ENCODE peak calls at places on chromosome 14, in six cellular contexts. E is body of pancreas, G is tibial artery, B is BJ, W is transverse colon, U is adrenal gland. K is an unnamed sample.

GRCh38 chr14:71322660-71323250 is 415.5 kb downstream of the PCNX1 start:
- DNase-seq in W (no peak), B (no peak), G (no peak), E (no peak), U (no peak), K (peak; percentile 87)

GRCh38 chr14:105067140-105067968 is 2.1 kb upstream of the GPR132 start:
- DNase-seq in E (no peak), G (no peak), B (no peak), W (no peak), U (no peak), K (peak; percentile 42)

GRCh38 chr14:68506645-68507405 is 286.0 kb downstream of the ZFP36L1 start:
- DNase-seq in U (no peak), W (no peak), B (no peak), G (no peak), E (peak; percentile 28), K (no peak)

GRCh38 chr14:65922166-65922565 is 509.6 kb downstream of the FUT8 start:
- DNase-seq in B (no peak), E (no peak), U (no peak), G (no peak), W (no peak), K (no peak)

GRCh38 chr14:53019391-53019790 is 68.5 kb upstream of the FERMT2 start:
- DNase-seq in B (no peak), W (no peak), U (no peak), G (no peak), E (no peak), K (peak; percentile 26)

GRCh38 chr14:100320157-100320856 is 2.8 kb upstream of the SLC25A47 start:
- DNase-seq in G (no peak), B (no peak), U (no peak), E (no peak), W (no peak), K (no peak)

GRCh38 chr14:103258211-103258610 is 75.8 kb upstream of the EIF5 start:
- DNase-seq in E (no peak), G (no peak), W (no peak), B (no peak), U (peak; percentile 13), K (no peak)

GRCh38 chr14:61505815-61506809 is 184.7 kb downstream of the PRKCH start:
- DNase-seq in E (no peak), B (no peak), G (no peak), U (no peak), W (no peak), K (no peak)

GRCh38 chr14:104243200-104243599 is 104.8 kb downstream of the KIF26A start:
- DNase-seq in G (no peak), W (no peak), U (peak; percentile 15), B (no peak), E (no peak), K (no peak)

GRCh38 chr14:22836301-22837058 is at the start of gene MMP14:
- DNase-seq in U (peak; percentile 72), G (peak; percentile 93), B (peak; percentile 81), E (peak; percentile 73), W (peak; percentile 79), K (peak; percentile 94)

GRCh38 chr14:67241416-67242362 is at the start of gene PALS1:
- DNase-seq in E (peak; percentile 66), W (no peak), B (peak; percentile 39), G (peak; percentile 32), U (peak; percentile 67), K (peak; percentile 91)

GRCh38 chr14:25150401-25150800 is 100.5 kb upstream of the STXBP6 start:
- DNase-seq in E (no peak), W (no peak), U (no peak), B (no peak), G (no peak), K (peak; percentile 53)

GRCh38 chr14:69895109-69895508 is 15.9 kb downstream of the SMOC1 start:
- DNase-seq in B (no peak), W (no peak), G (no peak), E (no peak), U (no peak), K (no peak)

GRCh38 chr14:101878222-101879211 is 85.9 kb upstream of the DYNC1H1 start:
- DNase-seq in E (peak; percentile 85), U (no peak), G (no peak), B (no peak), W (peak; percentile 39), K (no peak)

GRCh38 chr14:104735830-104736642 is 12.0 kb downstream of the ADSS1 start:
- DNase-seq in U (peak; percentile 96), E (peak; percentile 46), W (peak; percentile 48), B (peak; percentile 29), G (peak; percentile 97), K (peak; percentile 81)

DNA sequence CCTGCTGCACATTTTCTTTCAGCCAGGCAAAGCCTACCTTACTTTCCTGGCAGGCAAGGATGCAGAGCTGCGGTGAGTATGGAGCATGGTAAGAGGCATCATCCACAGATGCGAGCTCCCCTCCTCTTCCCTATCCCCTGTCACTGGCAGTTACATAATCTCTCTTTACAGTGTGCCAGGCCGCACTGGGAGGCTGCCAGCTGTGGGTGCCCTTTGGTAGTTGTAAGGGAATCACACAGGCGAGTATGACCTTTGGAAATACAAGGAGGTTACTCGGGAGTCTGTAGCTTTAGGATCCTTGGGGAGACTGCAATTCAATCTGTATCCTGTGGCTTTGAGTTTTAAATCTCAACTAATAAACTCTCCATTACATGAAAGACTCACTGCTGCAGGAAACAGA is 132.5 kb downstream of the KTN1 start:
- DNase-seq in B (no peak), W (no peak), G (no peak), E (peak; percentile 28), U (no peak), K (no peak)
- H3K4me3 ChIP-seq in B (no peak overlapping the region), W (no peak overlapping the region), G (no peak overlapping the region), E (no peak overlapping the region), U (no peak overlapping the region), K (no peak overlapping the region)

GRCh38 chr14:26261368-26262122 is 336.3 kb downstream of the NOVA1 start:
- DNase-seq in E (no peak), G (no peak), U (no peak), B (no peak), W (no peak), K (no peak)
- TF ChIP-seq CTCF in E (no peak), G (no peak), U (no peak), B (no peak), W (no peak), K (no peak)

GRCh38 chr14:38536376-38537038 is 280.6 kb upstream of the CLEC14A start:
- DNase-seq in B (no peak), G (no peak), U (no peak), W (no peak), E (no peak), K (no peak)
- H3K4me3 ChIP-seq in B (no peak overlapping the region), G (no peak overlapping the region), U (no peak overlapping the region), W (no peak overlapping the region), E (no peak overlapping the region), K (no peak overlapping the region)

DNA sequence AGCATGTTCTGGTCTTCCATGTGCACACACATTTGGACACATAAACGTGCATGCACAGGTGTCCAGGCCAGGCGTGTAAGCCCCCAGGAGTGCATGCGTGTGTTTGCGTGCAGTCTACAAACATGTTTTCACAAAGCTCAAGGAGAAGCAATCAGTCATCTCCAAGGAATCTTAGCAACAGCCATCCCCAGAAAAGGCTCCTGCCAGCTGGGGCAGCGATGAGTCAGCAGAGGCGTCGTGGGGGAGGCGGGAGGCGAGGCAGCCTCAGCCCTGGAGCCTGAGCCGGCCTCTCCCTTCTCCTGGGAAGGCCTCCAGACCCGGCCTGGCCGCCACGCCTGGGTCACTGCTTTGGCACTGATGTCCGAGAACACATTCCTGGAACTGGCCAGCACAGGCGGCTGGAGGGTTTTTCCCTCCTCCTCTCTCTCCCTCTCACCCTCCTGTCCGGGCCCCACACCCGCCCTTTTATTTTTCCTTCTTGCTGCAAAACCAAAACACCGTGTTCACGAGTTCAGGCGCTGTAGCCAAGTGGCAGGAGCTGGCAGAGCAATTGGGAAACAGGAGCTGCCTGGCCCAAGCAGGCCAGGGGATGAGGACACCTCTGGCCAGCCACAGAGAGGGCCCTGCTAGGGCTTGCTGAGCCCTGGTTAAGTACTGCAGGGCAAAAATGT is 92.7 kb downstream of the LRRC74A start:
- DNase-seq in B (peak; percentile 96), E (peak; percentile 91), W (peak; percentile 89), U (peak; percentile 96), G (peak; percentile 96), K (peak; percentile 96)
- TF ChIP-seq CTCF in B (no peak), E (peak; percentile 17), W (peak; percentile 32), U (no peak), G (peak; percentile 27), K (no peak)